ENCODE peak calls at places on chromosomes 1 and 21, in five cellular contexts. One of them, this sample, is unnamed.

GRCh38 chr1:61184035-61184713 is 101.8 kb downstream of the NFIA start:
- DNase-seq in RPMI8226: peak; percentile 55
- DNase-seq in NCI-H524 treated with DMSO at 0.1 percent for 48 hours: no peak
- DNase-seq in coronary artery: peak; percentile 92
- DNase-seq in midbrain: peak; percentile 95
- DNase-seq in this sample: peak; percentile 67

GRCh38 chr1:53324728-53325297 is 3.1 kb downstream of the LRP8 start:
- DNase-seq in coronary artery: no peak
- DNase-seq in NCI-H524 treated with DMSO at 0.1 percent for 48 hours: no peak
- DNase-seq in midbrain: no peak
- DNase-seq in RPMI8226: no peak
- DNase-seq in this sample: no peak

GRCh38 chr1:63327417-63328139 is 5.2 kb downstream of the FOXD3 start:
- DNase-seq in coronary artery: no peak
- DNase-seq in RPMI8226: peak; percentile 73
- DNase-seq in midbrain: peak; percentile 9
- DNase-seq in NCI-H524 treated with DMSO at 0.1 percent for 48 hours: no peak
- DNase-seq in this sample: no peak

GRCh38 chr1:28642847-28643635 is at the start of gene TAF12:
- DNase-seq in RPMI8226: peak; percentile 99
- DNase-seq in midbrain: peak; percentile 93
- DNase-seq in NCI-H524 treated with DMSO at 0.1 percent for 48 hours: peak; percentile 75
- DNase-seq in coronary artery: peak; percentile 94
- DNase-seq in this sample: peak; percentile 85

GRCh38 chr1:11376981-11377583 is 101.9 kb upstream of the DISP3 start:
- DNase-seq in midbrain: no peak
- DNase-seq in coronary artery: no peak
- DNase-seq in RPMI8226: no peak
- DNase-seq in NCI-H524 treated with DMSO at 0.1 percent for 48 hours: peak; percentile 54
- DNase-seq in this sample: no peak

GRCh38 chr1:172630868-172631267 is 28.0 kb upstream of the FASLG start:
- DNase-seq in midbrain: no peak
- DNase-seq in coronary artery: no peak
- DNase-seq in NCI-H524 treated with DMSO at 0.1 percent for 48 hours: no peak
- DNase-seq in RPMI8226: no peak
- DNase-seq in this sample: no peak

GRCh38 chr1:185560760-185561159 is 173.4 kb upstream of the HMCN1 start:
- DNase-seq in coronary artery: no peak
- DNase-seq in midbrain: no peak
- DNase-seq in RPMI8226: no peak
- DNase-seq in NCI-H524 treated with DMSO at 0.1 percent for 48 hours: no peak
- DNase-seq in this sample: no peak

GRCh38 chr1:159598196-159598595 is 10.6 kb downstream of the APCS start:
- DNase-seq in NCI-H524 treated with DMSO at 0.1 percent for 48 hours: no peak
- DNase-seq in coronary artery: no peak
- DNase-seq in midbrain: no peak
- DNase-seq in RPMI8226: no peak
- DNase-seq in this sample: peak; percentile 73

GRCh38 chr1:212760126-212760823 is 31.3 kb downstream of the NSL1 start:
- DNase-seq in midbrain: no peak
- DNase-seq in coronary artery: no peak
- DNase-seq in RPMI8226: peak; percentile 65
- DNase-seq in NCI-H524 treated with DMSO at 0.1 percent for 48 hours: no peak
- DNase-seq in this sample: no peak

GRCh38 chr1:160799641-160800040 is 3.7 kb downstream of the LY9 start:
- DNase-seq in midbrain: no peak
- DNase-seq in coronary artery: no peak
- DNase-seq in RPMI8226: no peak
- DNase-seq in NCI-H524 treated with DMSO at 0.1 percent for 48 hours: no peak
- DNase-seq in this sample: no peak

GRCh38 chr1:56788588-56788987 is 30.6 kb downstream of the FYB2 start:
- DNase-seq in coronary artery: no peak
- DNase-seq in RPMI8226: no peak
- DNase-seq in midbrain: no peak
- DNase-seq in NCI-H524 treated with DMSO at 0.1 percent for 48 hours: no peak
- DNase-seq in this sample: no peak

GRCh38 chr1:81452693-81453344 is 347.9 kb upstream of the ADGRL2 start:
- DNase-seq in coronary artery: no peak
- DNase-seq in NCI-H524 treated with DMSO at 0.1 percent for 48 hours: no peak
- DNase-seq in RPMI8226: no peak
- DNase-seq in midbrain: no peak
- DNase-seq in this sample: no peak

GRCh38 chr1:17245926-17246325 is 3.0 kb upstream of the PADI3 start:
- DNase-seq in RPMI8226: no peak
- DNase-seq in coronary artery: no peak
- DNase-seq in NCI-H524 treated with DMSO at 0.1 percent for 48 hours: no peak
- DNase-seq in midbrain: no peak
- DNase-seq in this sample: no peak

GRCh38 chr1:21379571-21379970 is 60.4 kb upstream of the NBPF3 start:
- DNase-seq in coronary artery: no peak
- DNase-seq in midbrain: no peak
- DNase-seq in RPMI8226: no peak
- DNase-seq in NCI-H524 treated with DMSO at 0.1 percent for 48 hours: no peak
- DNase-seq in this sample: no peak

GRCh38 chr21:43331962-43332458 is 94.9 kb downstream of the SIK1 start:
- DNase-seq in NCI-H524 treated with DMSO at 0.1 percent for 48 hours: no peak
- DNase-seq in RPMI8226: no peak
- DNase-seq in midbrain: peak; percentile 85
- DNase-seq in coronary artery: no peak
- DNase-seq in this sample: peak; percentile 91

GRCh38 chr1:194076646-194077045 is 890.2 kb upstream of the B3GALT2 start:
- DNase-seq in NCI-H524 treated with DMSO at 0.1 percent for 48 hours: no peak
- DNase-seq in coronary artery: no peak
- DNase-seq in RPMI8226: no peak
- DNase-seq in midbrain: no peak
- DNase-seq in this sample: no peak

GRCh38 chr1:174189424-174190062 is 30.2 kb downstream of the RABGAP1L start:
- DNase-seq in coronary artery: no peak
- DNase-seq in NCI-H524 treated with DMSO at 0.1 percent for 48 hours: no peak
- DNase-seq in RPMI8226: no peak
- DNase-seq in midbrain: no peak
- DNase-seq in this sample: no peak

GRCh38 chr1:154736840-154737239 is 128.9 kb upstream of the ADAR start:
- DNase-seq in coronary artery: no peak
- DNase-seq in NCI-H524 treated with DMSO at 0.1 percent for 48 hours: no peak
- DNase-seq in RPMI8226: no peak
- DNase-seq in midbrain: no peak
- DNase-seq in this sample: no peak

GRCh38 chr1:96538883-96539282 is 182.7 kb upstream of the PTBP2 start:
- DNase-seq in NCI-H524 treated with DMSO at 0.1 percent for 48 hours: no peak
- DNase-seq in midbrain: no peak
- DNase-seq in coronary artery: no peak
- DNase-seq in RPMI8226: no peak
- DNase-seq in this sample: peak; percentile 94

GRCh38 chr1:153202006-153202405 is 1.2 kb upstream of the LELP1 start:
- DNase-seq in coronary artery: no peak
- DNase-seq in midbrain: no peak
- DNase-seq in NCI-H524 treated with DMSO at 0.1 percent for 48 hours: no peak
- DNase-seq in RPMI8226: no peak
- DNase-seq in this sample: no peak

GRCh38 chr1:45913183-45913924 is 109.9 kb downstream of the MAST2 start:
- DNase-seq in coronary artery: peak; percentile 78
- DNase-seq in RPMI8226: no peak
- DNase-seq in midbrain: no peak
- DNase-seq in NCI-H524 treated with DMSO at 0.1 percent for 48 hours: no peak
- DNase-seq in this sample: peak; percentile 98

GRCh38 chr1:234683856-234684632 is 74.1 kb upstream of the IRF2BP2 start:
- DNase-seq in NCI-H524 treated with DMSO at 0.1 percent for 48 hours: no peak
- DNase-seq in coronary artery: no peak
- DNase-seq in midbrain: no peak
- DNase-seq in RPMI8226: no peak
- DNase-seq in this sample: peak; percentile 54

GRCh38 chr1:27049607-27050006 is 37.0 kb upstream of the TENT5B start:
- DNase-seq in NCI-H524 treated with DMSO at 0.1 percent for 48 hours: no peak
- DNase-seq in RPMI8226: peak; percentile 73
- DNase-seq in midbrain: no peak
- DNase-seq in coronary artery: no peak
- DNase-seq in this sample: no peak

GRCh38 chr1:218478336-218478735 is 133.2 kb downstream of the TGFB2 start:
- DNase-seq in NCI-H524 treated with DMSO at 0.1 percent for 48 hours: no peak
- DNase-seq in coronary artery: no peak
- DNase-seq in RPMI8226: no peak
- DNase-seq in midbrain: no peak
- DNase-seq in this sample: no peak

GRCh38 chr1:183030053-183030452 is 6.8 kb downstream of the LAMC1 start:
- DNase-seq in midbrain: no peak
- DNase-seq in NCI-H524 treated with DMSO at 0.1 percent for 48 hours: no peak
- DNase-seq in RPMI8226: no peak
- DNase-seq in coronary artery: no peak
- DNase-seq in this sample: peak; percentile 51

GRCh38 chr21:46100426-46100825 is 2.5 kb downstream of the COL6A2 start:
- DNase-seq in midbrain: no peak
- DNase-seq in coronary artery: no peak
- DNase-seq in RPMI8226: no peak
- DNase-seq in NCI-H524 treated with DMSO at 0.1 percent for 48 hours: no peak
- DNase-seq in this sample: no peak